ENCODE peak calls at places on chromosomes 3 and 15, in ten cellular contexts. One of them, this sample, is unnamed.

GRCh38 chr3:59545369-59545768 is 495.5 kb upstream of the CFAP20DC start:
- DNase-seq in ovary: no peak
- DNase-seq in K562: no peak
- DNase-seq in breast epithelium: no peak
- DNase-seq in GM12892: no peak
- DNase-seq in stomach: no peak
- DNase-seq in right lobe of liver: no peak
- DNase-seq in A549: no peak
- DNase-seq in H1: no peak
- DNase-seq in body of pancreas: no peak
- DNase-seq in this sample: no peak

GRCh38 chr15:22884344-22884743 is 45.9 kb downstream of the NIPA2 start:
- DNase-seq in stomach: no peak
- DNase-seq in breast epithelium: no peak
- DNase-seq in right lobe of liver: no peak
- DNase-seq in ovary: no peak
- DNase-seq in GM12892: no peak
- DNase-seq in body of pancreas: no peak
- DNase-seq in K562: no peak
- DNase-seq in H1: no peak
- DNase-seq in A549: no peak
- DNase-seq in this sample: no peak

GRCh38 chr15:86010398-86010797 is 69.3 kb upstream of the AGBL1 start:
- DNase-seq in breast epithelium: no peak
- DNase-seq in stomach: no peak
- DNase-seq in A549: no peak
- DNase-seq in K562: no peak
- DNase-seq in body of pancreas: no peak
- DNase-seq in GM12892: no peak
- DNase-seq in ovary: no peak
- DNase-seq in H1: no peak
- DNase-seq in right lobe of liver: peak; percentile 45
- DNase-seq in this sample: no peak

GRCh38 chr15:56249080-56249479 is 5.4 kb upstream of the RFX7 start:
- DNase-seq in A549: no peak
- DNase-seq in stomach: no peak
- DNase-seq in breast epithelium: no peak
- DNase-seq in GM12892: no peak
- DNase-seq in K562: peak; percentile 64
- DNase-seq in body of pancreas: peak; percentile 14
- DNase-seq in right lobe of liver: no peak
- DNase-seq in H1: no peak
- DNase-seq in ovary: no peak
- DNase-seq in this sample: no peak

GRCh38 chr3:30130391-30130790 is 476.0 kb upstream of the TGFBR2 start:
- DNase-seq in body of pancreas: no peak
- DNase-seq in ovary: no peak
- DNase-seq in stomach: no peak
- DNase-seq in A549: no peak
- DNase-seq in GM12892: no peak
- DNase-seq in K562: no peak
- DNase-seq in right lobe of liver: no peak
- DNase-seq in H1: no peak
- DNase-seq in breast epithelium: no peak
- DNase-seq in this sample: no peak

GRCh38 chr15:49041406-49041805 is 4.8 kb downstream of the SECISBP2L start:
- DNase-seq in A549: no peak
- DNase-seq in H1: no peak
- DNase-seq in GM12892: no peak
- DNase-seq in breast epithelium: no peak
- DNase-seq in body of pancreas: no peak
- DNase-seq in ovary: no peak
- DNase-seq in stomach: no peak
- DNase-seq in K562: no peak
- DNase-seq in right lobe of liver: no peak
- DNase-seq in this sample: no peak

GRCh38 chr3:122679467-122680291 is 960 bp upstream of the PARP14 start:
- DNase-seq in ovary: peak; percentile 45
- DNase-seq in H1: no peak
- DNase-seq in GM12892: no peak
- DNase-seq in A549: peak; percentile 16
- DNase-seq in K562: peak; percentile 70
- DNase-seq in right lobe of liver: peak; percentile 34
- DNase-seq in body of pancreas: peak; percentile 24
- DNase-seq in stomach: peak; percentile 36
- DNase-seq in breast epithelium: peak; percentile 24
- DNase-seq in this sample: no peak

GRCh38 chr15:81506936-81507335 is 132.9 kb upstream of the TMC3 start:
- DNase-seq in body of pancreas: no peak
- DNase-seq in K562: no peak
- DNase-seq in H1: no peak
- DNase-seq in breast epithelium: no peak
- DNase-seq in ovary: no peak
- DNase-seq in GM12892: no peak
- DNase-seq in A549: no peak
- DNase-seq in right lobe of liver: no peak
- DNase-seq in stomach: no peak
- DNase-seq in this sample: no peak

DNA sequence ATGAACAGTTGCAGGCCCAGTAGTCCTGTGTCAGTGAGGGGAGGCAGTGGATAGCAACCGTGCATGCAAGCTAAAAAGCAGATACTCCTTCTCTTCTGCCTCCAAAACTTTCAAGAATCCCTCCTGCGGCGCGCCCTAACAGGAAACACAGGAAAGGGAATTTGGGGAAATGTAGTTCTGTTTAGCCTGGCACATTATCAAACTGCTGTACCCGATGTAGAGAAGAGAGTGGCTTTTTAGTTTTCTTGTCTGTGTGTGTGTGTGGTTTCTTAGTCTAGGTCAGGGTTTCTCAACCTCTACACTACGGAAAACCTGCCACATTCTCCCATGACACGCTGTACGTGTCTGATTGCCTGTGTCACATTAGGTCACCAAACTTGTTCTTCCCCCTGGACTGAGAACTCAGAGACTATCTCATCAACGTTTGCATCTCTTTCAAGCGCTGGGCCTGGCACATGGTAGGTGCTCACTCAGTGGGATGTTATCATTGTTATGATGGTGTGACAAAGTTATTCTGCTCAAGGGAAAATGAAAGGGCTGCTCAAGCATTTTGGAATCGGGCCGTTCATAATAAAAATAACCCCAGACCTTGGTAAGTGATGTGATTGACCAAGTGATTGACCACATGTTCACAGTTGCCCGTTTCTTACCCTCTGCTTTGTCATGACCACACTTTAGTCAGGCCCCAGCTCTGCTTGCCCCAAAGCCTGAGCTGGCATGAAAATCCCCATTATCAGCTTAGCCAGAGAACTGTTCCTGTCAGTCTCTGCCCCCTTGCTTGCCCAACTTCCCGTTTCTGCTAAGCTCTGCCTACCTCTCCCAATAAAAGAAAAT is 33.2 kb downstream of the TM4SF4 start:
- DNase-seq in A549: no peak
- DNase-seq in K562: no peak
- DNase-seq in body of pancreas: no peak
- DNase-seq in stomach: no peak
- DNase-seq in ovary: no peak
- DNase-seq in breast epithelium: no peak
- DNase-seq in GM12892: no peak
- DNase-seq in right lobe of liver: peak; percentile 35
- DNase-seq in H1: no peak
- DNase-seq in this sample: no peak
- TF ChIP-seq POLR2A in A549: no peak
- TF ChIP-seq POLR2A in K562: no peak
- TF ChIP-seq POLR2A in body of pancreas: no peak
- TF ChIP-seq POLR2A in stomach: no peak
- TF ChIP-seq POLR2A in ovary: no peak
- TF ChIP-seq POLR2A in breast epithelium: no peak
- TF ChIP-seq POLR2A in GM12892: no peak
- TF ChIP-seq POLR2A in right lobe of liver: no peak
- TF ChIP-seq POLR2A in H1: no peak
- TF ChIP-seq POLR2A in this sample: no peak

DNA sequence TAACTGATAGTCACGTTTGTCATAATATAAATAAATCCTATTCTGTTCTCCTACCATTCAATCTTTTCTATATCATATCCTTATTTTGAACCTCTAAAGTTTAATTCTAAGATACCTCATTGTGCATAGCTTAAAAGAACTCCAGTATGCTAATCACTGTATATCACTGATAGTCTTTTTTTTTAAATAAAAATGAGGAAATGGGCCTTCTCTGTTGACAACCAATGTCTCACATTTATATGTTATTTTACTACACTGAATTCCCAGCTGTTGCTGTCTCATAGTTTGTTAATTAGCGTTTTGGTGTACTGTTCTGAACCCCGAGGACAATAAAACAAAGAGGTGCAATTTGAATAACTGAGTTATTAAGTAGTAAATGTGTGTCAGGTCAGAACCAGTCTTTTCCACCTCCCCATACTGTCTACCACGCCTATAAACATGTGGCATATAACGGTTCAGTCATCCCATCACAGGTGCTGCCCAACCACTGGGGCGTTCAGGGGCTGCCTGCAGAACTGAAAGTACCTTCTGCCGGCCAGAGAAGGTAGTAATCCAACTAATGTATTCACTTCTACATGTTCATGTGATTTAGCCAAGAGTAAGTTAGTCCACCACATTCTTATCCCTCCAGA is 14.9 kb downstream of the CBLB start:
- DNase-seq in stomach: no peak
- DNase-seq in right lobe of liver: no peak
- DNase-seq in GM12892: no peak
- DNase-seq in body of pancreas: no peak
- DNase-seq in A549: no peak
- DNase-seq in K562: no peak
- DNase-seq in H1: no peak
- DNase-seq in ovary: no peak
- DNase-seq in breast epithelium: no peak
- DNase-seq in this sample: no peak
- TF ChIP-seq POLR2A in stomach: no peak
- TF ChIP-seq POLR2A in right lobe of liver: no peak
- TF ChIP-seq POLR2A in GM12892: no peak
- TF ChIP-seq POLR2A in body of pancreas: no peak
- TF ChIP-seq POLR2A in A549: no peak
- TF ChIP-seq POLR2A in K562: no peak
- TF ChIP-seq POLR2A in H1: no peak
- TF ChIP-seq POLR2A in ovary: no peak
- TF ChIP-seq POLR2A in breast epithelium: no peak
- TF ChIP-seq POLR2A in this sample: no peak

GRCh38 chr3:128420720-128421438 is 45.8 kb downstream of the DNAJB8 start:
- DNase-seq in body of pancreas: no peak
- DNase-seq in breast epithelium: no peak
- DNase-seq in A549: no peak
- DNase-seq in ovary: no peak
- DNase-seq in stomach: no peak
- DNase-seq in right lobe of liver: no peak
- DNase-seq in GM12892: no peak
- DNase-seq in H1: no peak
- DNase-seq in K562: no peak
- DNase-seq in this sample: no peak
- TF ChIP-seq POLR2A in body of pancreas: no peak
- TF ChIP-seq POLR2A in breast epithelium: no peak
- TF ChIP-seq POLR2A in A549: no peak
- TF ChIP-seq POLR2A in ovary: no peak
- TF ChIP-seq POLR2A in stomach: no peak
- TF ChIP-seq POLR2A in right lobe of liver: no peak
- TF ChIP-seq POLR2A in GM12892: no peak
- TF ChIP-seq POLR2A in H1: no peak
- TF ChIP-seq POLR2A in K562: no peak
- TF ChIP-seq POLR2A in this sample: no peak

GRCh38 chr3:43692085-43692484 is 1.3 kb downstream of the ABHD5 start:
- DNase-seq in body of pancreas: no peak
- DNase-seq in K562: peak; percentile 58
- DNase-seq in breast epithelium: no peak
- DNase-seq in GM12892: no peak
- DNase-seq in A549: no peak
- DNase-seq in stomach: no peak
- DNase-seq in ovary: no peak
- DNase-seq in H1: no peak
- DNase-seq in right lobe of liver: no peak
- DNase-seq in this sample: no peak

GRCh38 chr3:43689766-43690399 is 855 bp upstream of the ABHD5 start:
- DNase-seq in A549: no peak
- DNase-seq in breast epithelium: no peak
- DNase-seq in stomach: no peak
- DNase-seq in K562: peak; percentile 45
- DNase-seq in right lobe of liver: no peak
- DNase-seq in body of pancreas: no peak
- DNase-seq in ovary: no peak
- DNase-seq in H1: no peak
- DNase-seq in GM12892: no peak
- DNase-seq in this sample: peak; percentile 24

GRCh38 chr3:43690400-43691119 is at the start of gene ABHD5:
- DNase-seq in ovary: peak; percentile 91
- DNase-seq in K562: peak; percentile 99
- DNase-seq in GM12892: peak; percentile 90
- DNase-seq in H1: peak; percentile 89
- DNase-seq in right lobe of liver: peak; percentile 94
- DNase-seq in body of pancreas: peak; percentile 92
- DNase-seq in stomach: peak; percentile 93
- DNase-seq in breast epithelium: peak; percentile 84
- DNase-seq in A549: peak; percentile 78
- DNase-seq in this sample: peak; percentile 94

GRCh38 chr3:43692971-43693370 is 2.2 kb downstream of the ABHD5 start:
- DNase-seq in A549: no peak
- DNase-seq in breast epithelium: no peak
- DNase-seq in ovary: no peak
- DNase-seq in H1: no peak
- DNase-seq in GM12892: no peak
- DNase-seq in stomach: no peak
- DNase-seq in right lobe of liver: no peak
- DNase-seq in K562: peak; percentile 25
- DNase-seq in body of pancreas: no peak
- DNase-seq in this sample: no peak

DNA sequence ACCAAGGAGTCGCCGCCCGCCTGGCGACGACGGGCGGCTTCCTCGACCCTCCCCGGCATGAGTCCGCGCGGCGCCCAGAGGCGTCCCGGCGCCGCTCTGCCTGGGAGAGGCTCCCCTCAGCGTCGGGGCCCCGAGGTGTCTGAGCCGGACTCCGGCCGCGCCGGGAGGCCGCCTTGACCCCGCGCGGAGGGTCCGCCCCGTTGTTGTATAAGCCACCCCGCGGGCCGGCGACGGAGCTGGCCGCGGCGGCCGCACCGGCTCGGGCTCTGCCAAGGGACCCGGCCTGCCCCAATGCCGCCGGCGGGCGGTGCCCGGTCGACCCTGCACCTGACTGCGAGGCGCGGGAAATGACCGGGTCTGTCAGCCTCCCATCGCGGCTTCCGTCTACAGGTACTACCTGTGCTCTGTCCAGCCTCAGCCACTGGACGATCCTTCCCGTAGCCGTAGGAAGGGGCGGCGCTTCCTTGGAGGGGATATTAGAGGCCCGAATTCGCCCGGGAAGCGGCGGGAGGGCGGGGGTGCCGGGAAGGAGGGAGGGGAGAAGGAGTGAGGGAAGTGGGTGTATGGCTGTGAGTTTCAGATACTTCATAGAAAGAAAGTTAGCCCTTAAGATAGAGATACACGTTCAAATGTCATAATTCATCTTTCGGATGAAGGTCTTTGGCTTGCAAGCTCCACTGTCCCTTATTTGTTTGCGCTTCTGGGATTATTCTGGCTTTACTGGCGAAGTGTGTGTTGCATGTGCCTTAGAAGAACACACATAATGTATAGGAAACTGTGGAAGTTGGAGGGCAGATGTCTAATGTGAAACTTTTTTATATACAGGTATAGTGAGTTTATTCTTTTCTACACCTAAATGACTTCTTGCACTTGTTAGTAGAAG is 623 bp downstream of the ABHD5 start:
- DNase-seq in body of pancreas: peak; percentile 84
- DNase-seq in A549: peak; percentile 33
- DNase-seq in ovary: peak; percentile 72
- DNase-seq in H1: peak; percentile 83
- DNase-seq in K562: peak; percentile 91
- DNase-seq in breast epithelium: peak; percentile 59
- DNase-seq in GM12892: peak; percentile 34
- DNase-seq in right lobe of liver: peak; percentile 83
- DNase-seq in stomach: peak; percentile 84
- DNase-seq in this sample: peak; percentile 77
- TF ChIP-seq POLR2A in body of pancreas: no peak
- TF ChIP-seq POLR2A in A549: peak; percentile 38
- TF ChIP-seq POLR2A in ovary: no peak
- TF ChIP-seq POLR2A in H1: no peak
- TF ChIP-seq POLR2A in K562: no peak
- TF ChIP-seq POLR2A in breast epithelium: no peak
- TF ChIP-seq POLR2A in GM12892: no peak
- TF ChIP-seq POLR2A in right lobe of liver: peak; percentile 2
- TF ChIP-seq POLR2A in stomach: no peak
- TF ChIP-seq POLR2A in this sample: no peak